ENCODE peak calls at places on chromosome 21, in nine cellular contexts. C is iris pigment epithelial cell; G is OCI-LY7; R is stimulated activated CD8-positive, alpha-beta memory T cell treated with anti-CD3 and anti-CD28 coated beads, Interleukin-4, amount 100 ng/mL, for 1 hour; Q is uterus; B is left lung; T is fibroblast of mammary gland; N is fibroblast of gingiva; J is AG08396. W is an unnamed sample.

GRCh38 chr21:32371913-32372314 is 20.9 kb downstream of the URB1 start:
- DNase-seq in Q (peak), R (no peak), B (peak), J (peak), C (peak), N (peak), G (no peak), T (peak), W (peak)

GRCh38 chr21:34845521-34846213 is 176.9 kb downstream of the CLIC6 start:
- DNase-seq in Q (no peak), R (no peak), J (peak), T (peak), G (peak), B (peak), C (peak), N (peak), W (no peak)

GRCh38 chr21:42425603-42425985 is 21.9 kb downstream of the UBASH3A start:
- DNase-seq in C (no peak), Q (no peak), G (no peak), J (no peak), N (no peak), B (no peak), T (no peak), R (no peak), W (no peak)

GRCh38 chr21:45014747-45015468 is 59.5 kb upstream of the ADARB1 start:
- DNase-seq in Q (no peak), C (no peak), N (no peak), B (no peak), J (no peak), T (no peak), R (no peak), G (no peak), W (no peak)

GRCh38 chr21:41845310-41846032 is 33.7 kb downstream of the PRDM15 start:
- DNase-seq in N (no peak), T (peak), G (no peak), B (no peak), Q (no peak), C (no peak), J (no peak), R (no peak), W (no peak)

GRCh38 chr21:41767606-41768370 is 936 bp upstream of the RIPK4 start:
- DNase-seq in T (no peak), G (no peak), Q (no peak), B (no peak), N (no peak), C (no peak), R (no peak), J (no peak), W (no peak)

GRCh38 chr21:32653326-32653901 is 41.2 kb upstream of the CFAP298 start:
- DNase-seq in T (peak), J (peak), C (peak), Q (no peak), N (no peak), B (no peak), G (peak), R (no peak), W (peak)

GRCh38 chr21:15061284-15061683 is 3.5 kb downstream of the NRIP1 start:
- DNase-seq in R (no peak), N (no peak), C (no peak), T (no peak), B (no peak), G (no peak), J (no peak), Q (no peak), W (no peak)

GRCh38 chr21:45541221-45542039 is 810 bp downstream of the SLC19A1 start:
- DNase-seq in R (no peak), N (peak), G (peak), Q (peak), C (peak), J (peak), B (peak), T (peak), W (peak)

GRCh38 chr21:41439245-41439644 is 13.2 kb downstream of the MX1 start:
- DNase-seq in C (no peak), N (no peak), Q (no peak), T (peak), B (no peak), J (no peak), G (no peak), R (no peak), W (no peak)

GRCh38 chr21:24395320-24395933 is 1211.9 kb downstream of the MRPL39 start:
- DNase-seq in Q (no peak), C (no peak), B (no peak), G (no peak), R (no peak), J (no peak), N (no peak), T (no peak), W (no peak)

GRCh38 chr21:31798842-31799691 is 67.1 kb upstream of the SCAF4 start:
- DNase-seq in T (peak), N (no peak), B (peak), C (no peak), J (no peak), G (no peak), Q (no peak), R (no peak), W (peak)

GRCh38 chr21:35649186-35649585 is 411.1 kb downstream of the SETD4 start:
- DNase-seq in T (peak), C (peak), N (peak), Q (peak), R (no peak), J (peak), B (no peak), G (no peak), W (no peak)

GRCh38 chr21:37862536-37862935 is 53.7 kb downstream of the KCNJ6 start:
- DNase-seq in Q (no peak), N (no peak), J (peak), G (peak), C (peak), T (no peak), B (no peak), R (no peak), W (peak)

GRCh38 chr21:16330340-16331319 is 600.8 kb downstream of the USP25 start:
- DNase-seq in J (peak), Q (no peak), N (peak), T (peak), G (peak), C (peak), B (no peak), R (no peak), W (peak)

GRCh38 chr21:17051054-17051453 is 461.8 kb upstream of the CXADR start:
- DNase-seq in T (peak), B (no peak), Q (peak), C (no peak), R (no peak), G (no peak), J (no peak), N (no peak), W (peak)